ENCODE peak calls at places on chromosome 20, in eight cellular contexts. One of them, this sample, is unnamed.

GRCh38 chr20:35344354-35344837 is 52.2 kb upstream of the FAM83C start:
- DNase-seq in HS-5: peak; percentile 91
- DNase-seq in NCI-H1436: no peak
- DNase-seq in HFFc6: peak; percentile 47
- DNase-seq in activated T-cell treated with anti-CD3 and anti-CD28 coated beads, Interleukin-2, amount 50 U/mL, for 72 hours: no peak
- DNase-seq in small intestine: peak; percentile 84
- DNase-seq in ELR: peak; percentile 86
- DNase-seq in sigmoid colon: no peak
- DNase-seq in this sample: no peak

GRCh38 chr20:58542411-58543095 is 27.4 kb upstream of the APCDD1L start:
- DNase-seq in activated T-cell treated with anti-CD3 and anti-CD28 coated beads, Interleukin-2, amount 50 U/mL, for 72 hours: peak; percentile 42
- DNase-seq in NCI-H1436: no peak
- DNase-seq in sigmoid colon: peak; percentile 38
- DNase-seq in HFFc6: no peak
- DNase-seq in small intestine: peak; percentile 1
- DNase-seq in ELR: peak; percentile 66
- DNase-seq in HS-5: no peak
- DNase-seq in this sample: no peak

GRCh38 chr20:25346349-25346748 is 44.3 kb downstream of the ABHD12 start:
- DNase-seq in NCI-H1436: no peak
- DNase-seq in small intestine: no peak
- DNase-seq in activated T-cell treated with anti-CD3 and anti-CD28 coated beads, Interleukin-2, amount 50 U/mL, for 72 hours: no peak
- DNase-seq in sigmoid colon: no peak
- DNase-seq in ELR: no peak
- DNase-seq in HS-5: no peak
- DNase-seq in HFFc6: no peak
- DNase-seq in this sample: no peak

GRCh38 chr20:23165307-23165750 is 79.2 kb upstream of the CD93 start:
- DNase-seq in HFFc6: no peak
- DNase-seq in HS-5: no peak
- DNase-seq in small intestine: peak; percentile 95
- DNase-seq in ELR: no peak
- DNase-seq in activated T-cell treated with anti-CD3 and anti-CD28 coated beads, Interleukin-2, amount 50 U/mL, for 72 hours: no peak
- DNase-seq in sigmoid colon: no peak
- DNase-seq in NCI-H1436: no peak
- DNase-seq in this sample: no peak

GRCh38 chr20:32332614-32333013 is 25.5 kb upstream of the ASXL1 start:
- DNase-seq in HFFc6: peak; percentile 60
- DNase-seq in small intestine: peak; percentile 58
- DNase-seq in NCI-H1436: no peak
- DNase-seq in activated T-cell treated with anti-CD3 and anti-CD28 coated beads, Interleukin-2, amount 50 U/mL, for 72 hours: peak; percentile 21
- DNase-seq in ELR: peak; percentile 63
- DNase-seq in HS-5: no peak
- DNase-seq in sigmoid colon: no peak
- DNase-seq in this sample: no peak

GRCh38 chr20:24227600-24227999 is 239.0 kb upstream of the GGTLC1 start:
- DNase-seq in small intestine: no peak
- DNase-seq in sigmoid colon: no peak
- DNase-seq in activated T-cell treated with anti-CD3 and anti-CD28 coated beads, Interleukin-2, amount 50 U/mL, for 72 hours: no peak
- DNase-seq in HFFc6: no peak
- DNase-seq in NCI-H1436: no peak
- DNase-seq in ELR: no peak
- DNase-seq in HS-5: no peak
- DNase-seq in this sample: no peak

GRCh38 chr20:23366384-23366783 is 4.4 kb downstream of the GZF1 start:
- DNase-seq in sigmoid colon: no peak
- DNase-seq in HS-5: no peak
- DNase-seq in activated T-cell treated with anti-CD3 and anti-CD28 coated beads, Interleukin-2, amount 50 U/mL, for 72 hours: no peak
- DNase-seq in ELR: peak; percentile 12
- DNase-seq in small intestine: peak; percentile 5
- DNase-seq in NCI-H1436: no peak
- DNase-seq in HFFc6: no peak
- DNase-seq in this sample: no peak

GRCh38 chr20:4887586-4887985 is 113.7 kb downstream of the SLC23A2 start:
- DNase-seq in small intestine: no peak
- DNase-seq in NCI-H1436: no peak
- DNase-seq in sigmoid colon: peak; percentile 10
- DNase-seq in HS-5: no peak
- DNase-seq in ELR: no peak
- DNase-seq in activated T-cell treated with anti-CD3 and anti-CD28 coated beads, Interleukin-2, amount 50 U/mL, for 72 hours: no peak
- DNase-seq in HFFc6: no peak
- DNase-seq in this sample: no peak

GRCh38 chr20:33697129-33697528 is 10.9 kb upstream of the E2F1 start:
- DNase-seq in HS-5: no peak
- DNase-seq in ELR: peak; percentile 54
- DNase-seq in sigmoid colon: peak; percentile 86
- DNase-seq in activated T-cell treated with anti-CD3 and anti-CD28 coated beads, Interleukin-2, amount 50 U/mL, for 72 hours: no peak
- DNase-seq in HFFc6: peak; percentile 62
- DNase-seq in NCI-H1436: no peak
- DNase-seq in small intestine: no peak
- DNase-seq in this sample: no peak

GRCh38 chr20:58393299-58393698 is 4.3 kb downstream of the VAPB start:
- DNase-seq in small intestine: no peak
- DNase-seq in activated T-cell treated with anti-CD3 and anti-CD28 coated beads, Interleukin-2, amount 50 U/mL, for 72 hours: no peak
- DNase-seq in ELR: peak; percentile 30
- DNase-seq in NCI-H1436: no peak
- DNase-seq in HFFc6: peak; percentile 56
- DNase-seq in sigmoid colon: no peak
- DNase-seq in HS-5: no peak
- DNase-seq in this sample: no peak

GRCh38 chr20:63114006-63114692 is 101.8 kb downstream of the YTHDF1 start:
- DNase-seq in activated T-cell treated with anti-CD3 and anti-CD28 coated beads, Interleukin-2, amount 50 U/mL, for 72 hours: no peak
- DNase-seq in ELR: no peak
- DNase-seq in HFFc6: no peak
- DNase-seq in HS-5: no peak
- DNase-seq in sigmoid colon: no peak
- DNase-seq in small intestine: no peak
- DNase-seq in NCI-H1436: peak; percentile 17
- DNase-seq in this sample: no peak

GRCh38 chr20:41424546-41424945 is 57.9 kb upstream of the EMILIN3 start:
- DNase-seq in HFFc6: no peak
- DNase-seq in ELR: no peak
- DNase-seq in small intestine: no peak
- DNase-seq in HS-5: no peak
- DNase-seq in sigmoid colon: no peak
- DNase-seq in NCI-H1436: no peak
- DNase-seq in activated T-cell treated with anti-CD3 and anti-CD28 coated beads, Interleukin-2, amount 50 U/mL, for 72 hours: no peak
- DNase-seq in this sample: no peak

GRCh38 chr20:10984294-10984693 is 310.5 kb upstream of the JAG1 start:
- DNase-seq in small intestine: no peak
- DNase-seq in HFFc6: no peak
- DNase-seq in sigmoid colon: no peak
- DNase-seq in HS-5: no peak
- DNase-seq in ELR: no peak
- DNase-seq in activated T-cell treated with anti-CD3 and anti-CD28 coated beads, Interleukin-2, amount 50 U/mL, for 72 hours: no peak
- DNase-seq in NCI-H1436: no peak
- DNase-seq in this sample: no peak

GRCh38 chr20:1469925-1470571 is 3.4 kb upstream of the NSFL1C start:
- DNase-seq in ELR: peak; percentile 98
- DNase-seq in small intestine: peak; percentile 98
- DNase-seq in sigmoid colon: peak; percentile 79
- DNase-seq in NCI-H1436: peak; percentile 37
- DNase-seq in HS-5: peak; percentile 99
- DNase-seq in activated T-cell treated with anti-CD3 and anti-CD28 coated beads, Interleukin-2, amount 50 U/mL, for 72 hours: peak; percentile 31
- DNase-seq in HFFc6: peak; percentile 100
- DNase-seq in this sample: peak; percentile 53

GRCh38 chr20:15241696-15242095 is 904.3 kb upstream of the FLRT3 start:
- DNase-seq in HS-5: no peak
- DNase-seq in HFFc6: no peak
- DNase-seq in NCI-H1436: no peak
- DNase-seq in small intestine: no peak
- DNase-seq in activated T-cell treated with anti-CD3 and anti-CD28 coated beads, Interleukin-2, amount 50 U/mL, for 72 hours: no peak
- DNase-seq in ELR: no peak
- DNase-seq in sigmoid colon: no peak
- DNase-seq in this sample: no peak

This sample was measured in neuronal stem cell.